ENCODE peak calls at places on chromosomes 2 and 18, in eight cellular contexts. D is upper lobe of right lung, W is neural progenitor cell, Q is brain microvascular endothelial cell, P is fibroblast of lung, J is tibial nerve, M is stomach, L is Peyer's patch. N is an unnamed sample.

GRCh38 chr2:39664898-39665591 is 672 bp upstream of the TMEM178A start:
- DNase-seq in D (no peak), W (peak; percentile 71), Q (no peak), P (no peak), J (no peak), M (no peak), L (no peak), N (no peak)

GRCh38 chr2:219453691-219454131 is 19.1 kb downstream of the SPEG start:
- DNase-seq in D (no peak), W (peak; percentile 34), Q (no peak), P (peak; percentile 98), J (no peak), M (no peak), L (no peak), N (peak; percentile 96)

GRCh38 chr2:119764832-119765231 is 5.1 kb downstream of the PTPN4 start:
- DNase-seq in D (no peak), W (no peak), Q (no peak), P (peak; percentile 18), J (no peak), M (no peak), L (no peak), N (no peak)

GRCh38 chr2:186044761-186045160 is 306.2 kb downstream of the FSIP2 start:
- DNase-seq in D (no peak), W (no peak), Q (no peak), P (no peak), J (no peak), M (no peak), L (no peak), N (no peak)

GRCh38 chr18:28175047-28175929 is 1.6 kb downstream of the CDH2 start:
- DNase-seq in D (no peak), W (peak; percentile 88), Q (no peak), P (peak; percentile 70), J (no peak), M (peak; percentile 36), L (no peak), N (no peak)

GRCh38 chr2:6177796-6178195 is 485.6 kb downstream of the SOX11 start:
- DNase-seq in D (no peak), W (no peak), Q (no peak), P (no peak), J (no peak), M (no peak), L (no peak), N (no peak)

GRCh38 chr2:16656784-16657391 is 8.7 kb downstream of the CYRIA start:
- DNase-seq in D (no peak), W (no peak), Q (peak; percentile 9), P (no peak), J (no peak), M (no peak), L (no peak), N (peak; percentile 80)

GRCh38 chr2:8798393-8798792 is 39.0 kb downstream of the KIDINS220 start:
- DNase-seq in D (no peak), W (no peak), Q (no peak), P (no peak), J (no peak), M (no peak), L (no peak), N (no peak)

GRCh38 chr2:43939695-43940094 is 56.1 kb downstream of the LRPPRC start:
- DNase-seq in D (no peak), W (no peak), Q (no peak), P (no peak), J (no peak), M (no peak), L (no peak), N (no peak)

GRCh38 chr2:43943323-43943722 is 52.5 kb downstream of the LRPPRC start:
- DNase-seq in D (no peak), W (no peak), Q (no peak), P (no peak), J (no peak), M (no peak), L (no peak), N (no peak)

GRCh38 chr2:43942001-43942400 is 53.8 kb downstream of the LRPPRC start:
- DNase-seq in D (no peak), W (no peak), Q (no peak), P (no peak), J (no peak), M (no peak), L (no peak), N (no peak)

GRCh38 chr2:43942881-43943280 is 52.9 kb downstream of the LRPPRC start:
- DNase-seq in D (no peak), W (no peak), Q (no peak), P (no peak), J (no peak), M (no peak), L (no peak), N (no peak)

GRCh38 chr2:43941359-43941758 is 54.4 kb downstream of the LRPPRC start:
- DNase-seq in D (no peak), W (no peak), Q (no peak), P (no peak), J (no peak), M (no peak), L (no peak), N (no peak)
- H3K36me3 ChIP-seq in D (peaks cover 56% of the 10 kb centered on the region), W (peaks cover 30% of the 10 kb centered on the region), Q (peaks cover 10% of the 10 kb centered on the region), P (peaks cover 7% of the 10 kb centered on the region), J (no peaks in the 10 kb centered on the region), M (peaks cover 56% of the 10 kb centered on the region), L (no peaks in the 10 kb centered on the region), N (peaks cover 31% of the 10 kb centered on the region)

DNA sequence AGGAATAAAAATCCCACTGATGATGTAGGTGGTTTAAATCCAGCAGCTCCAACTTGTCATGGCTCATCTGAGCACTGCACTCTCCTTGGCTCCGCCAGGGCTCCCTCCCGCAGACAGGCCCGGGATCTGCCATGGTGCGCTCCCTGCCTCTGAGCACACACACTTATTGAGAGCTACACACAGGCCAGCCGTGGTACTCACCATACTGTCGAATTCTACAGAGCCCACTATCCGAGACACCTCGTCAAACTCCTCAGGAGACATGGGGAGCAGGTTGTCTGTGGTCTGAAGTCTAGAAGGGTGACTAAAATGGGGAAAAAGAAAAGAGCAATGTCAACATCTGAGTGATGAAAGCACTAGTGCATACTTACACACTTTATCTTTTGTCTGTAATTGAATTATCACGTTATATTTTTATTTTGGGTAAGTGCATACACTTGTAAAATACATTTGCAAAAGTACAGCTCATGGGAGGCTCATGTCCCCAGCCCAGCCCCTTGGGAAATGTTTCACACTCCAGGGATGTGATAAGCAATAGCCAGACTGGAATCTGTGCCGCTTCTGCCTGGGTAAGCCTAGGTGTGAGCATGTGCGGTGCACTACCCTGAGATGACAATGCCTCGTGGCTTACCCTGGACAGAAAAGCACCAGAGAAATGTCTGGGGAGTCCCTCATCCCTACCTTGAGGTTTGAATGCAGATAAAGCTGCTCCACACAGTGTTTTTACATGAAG is 39.2 kb downstream of the STAT1 start:
- DNase-seq in D (no peak), W (no peak), Q (no peak), P (no peak), J (no peak), M (no peak), L (no peak), N (no peak)
- H3K36me3 ChIP-seq in D (peaks cover 98% of the 10 kb centered on the region), W (peaks cover 3% of the 10 kb centered on the region), Q (peaks cover 77% of the 10 kb centered on the region), P (peaks cover 38% of the 10 kb centered on the region), J (no peaks in the 10 kb centered on the region), M (peaks cover 100% of the 10 kb centered on the region), L (peaks cover 11% of the 10 kb centered on the region), N (peaks cover 86% of the 10 kb centered on the region)

GRCh38 chr2:28404086-28404485 is 11.4 kb downstream of the FOSL2 start:
- DNase-seq in D (no peak), W (no peak), Q (no peak), P (no peak), J (no peak), M (no peak), L (peak; percentile 30), N (no peak)

GRCh38 chr2:28403388-28403956 is 10.8 kb downstream of the FOSL2 start:
- DNase-seq in D (no peak), W (no peak), Q (no peak), P (no peak), J (no peak), M (no peak), L (peak; percentile 44), N (no peak)

GRCh38 chr2:28407131-28407975 is 14.7 kb downstream of the FOSL2 start:
- DNase-seq in D (peak; percentile 23), W (no peak), Q (no peak), P (no peak), J (no peak), M (no peak), L (peak; percentile 48), N (no peak)

GRCh38 chr2:28406276-28407096 is 13.8 kb downstream of the FOSL2 start:
- DNase-seq in D (peak; percentile 87), W (no peak), Q (peak; percentile 54), P (peak; percentile 78), J (no peak), M (peak; percentile 70), L (peak; percentile 58), N (peak; percentile 51)

DNA sequence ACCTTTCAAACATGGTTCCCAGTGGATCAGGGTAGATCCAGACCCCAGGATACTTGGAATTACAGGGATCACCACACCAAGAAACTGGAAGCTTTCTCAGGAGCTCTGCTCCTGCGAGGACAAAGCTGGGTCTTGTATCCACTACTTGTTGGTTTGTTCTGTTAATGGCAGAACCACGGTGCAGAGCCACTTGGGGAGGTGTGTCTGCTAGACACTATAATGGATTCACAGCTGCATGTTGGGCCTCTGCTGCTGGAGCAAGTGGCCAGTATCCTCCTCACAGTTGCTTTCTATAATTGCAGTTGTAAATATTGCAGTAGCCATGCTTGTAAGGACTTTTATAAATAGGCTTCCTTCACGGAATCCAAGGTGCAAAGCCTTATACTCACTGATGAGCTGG is 12.9 kb downstream of the FOSL2 start:
- DNase-seq in D (no peak), W (no peak), Q (no peak), P (no peak), J (no peak), M (no peak), L (peak; percentile 18), N (no peak)
- H3K36me3 ChIP-seq in D (peaks cover 96% of the 10 kb centered on the region), W (no peaks in the 10 kb centered on the region), Q (peaks cover 82% of the 10 kb centered on the region), P (peaks cover 58% of the 10 kb centered on the region), J (peaks cover 11% of the 10 kb centered on the region), M (peaks cover 100% of the 10 kb centered on the region), L (no peaks in the 10 kb centered on the region), N (peaks cover 96% of the 10 kb centered on the region)

GRCh38 chr2:131081190-131081589 is 12.1 kb downstream of the FAM168B start:
- DNase-seq in D (no peak), W (no peak), Q (no peak), P (no peak), J (no peak), M (no peak), L (no peak), N (no peak)
- H3K36me3 ChIP-seq in D (peaks cover 78% of the 10 kb centered on the region), W (peaks cover 14% of the 10 kb centered on the region), Q (peaks cover 43% of the 10 kb centered on the region), P (peaks cover 13% of the 10 kb centered on the region), J (no peaks in the 10 kb centered on the region), M (peaks cover 85% of the 10 kb centered on the region), L (no peaks in the 10 kb centered on the region), N (peaks cover 65% of the 10 kb centered on the region)

GRCh38 chr18:62183578-62184195 is 3.2 kb downstream of the PIGN start:
- DNase-seq in D (no peak), W (peak; percentile 60), Q (peak; percentile 43), P (peak; percentile 45), J (no peak), M (no peak), L (no peak), N (no peak)
- H3K36me3 ChIP-seq in D (no peaks in the 10 kb centered on the region), W (no peaks in the 10 kb centered on the region), Q (no peaks in the 10 kb centered on the region), P (no peaks in the 10 kb centered on the region), J (no peaks in the 10 kb centered on the region), M (no peaks in the 10 kb centered on the region), L (no peaks in the 10 kb centered on the region), N (no peaks in the 10 kb centered on the region)